ENCODE peak calls at places on chromosomes 11 and 22, in five cellular contexts. R is foreskin fibroblast, N is iris pigment epithelial cell, O is T-helper 2 cell, P is RPMI8226. L is an unnamed sample.
A peak's percentile ranks its signal among the peaks of the same experiment; 100 is the strongest.

GRCh38 chr22:19253143-19253542 is 38.4 kb downstream of the CLTCL1 start:
- DNase-seq in N (no peak), O (no peak), R (no peak), P (no peak), L (no peak)

GRCh38 chr11:101770648-101771047 is 144.2 kb upstream of the CEP126 start:
- DNase-seq in O (no peak), P (no peak), R (no peak), N (no peak), L (no peak)

GRCh38 chr22:22593964-22594656 is 35.0 kb upstream of the PRAME start:
- DNase-seq in N (peak; percentile 53), O (peak; percentile 16), P (peak; percentile 54), R (peak; percentile 40), L (peak; percentile 50)

GRCh38 chr11:47179655-47179991 is 2.9 kb upstream of the ARFGAP2 start:
- DNase-seq in P (peak; percentile 75), O (no peak), N (peak; percentile 52), R (no peak), L (no peak)

GRCh38 chr22:27982630-27983180 is 63.6 kb upstream of the PITPNB start:
- DNase-seq in O (no peak), R (no peak), N (no peak), P (no peak), L (no peak)

GRCh38 chr11:74237541-74237940 is 66.5 kb downstream of the PPME1 start:
- DNase-seq in O (no peak), N (peak; percentile 42), R (no peak), P (no peak), L (no peak)

GRCh38 chr11:64063741-64064140 is 28.0 kb downstream of the FLRT1 start:
- DNase-seq in N (no peak), R (no peak), P (no peak), O (no peak), L (no peak)

GRCh38 chr11:12817681-12818332 is 143.6 kb downstream of the TEAD1 start:
- DNase-seq in R (no peak), O (no peak), N (no peak), P (no peak), L (no peak)

GRCh38 chr11:5808500-5809121 is at the start of gene OR52N2:
- DNase-seq in R (peak; percentile 37), P (peak; percentile 64), O (peak; percentile 48), N (peak; percentile 59), L (peak; percentile 74)

GRCh38 chr11:117589024-117589423 is 208.0 kb downstream of the DSCAML1 start:
- DNase-seq in O (no peak), N (no peak), P (no peak), R (no peak), L (no peak)

GRCh38 chr22:21736948-21737347 is 1.4 kb upstream of the YPEL1 start:
- DNase-seq in O (no peak), R (no peak), N (no peak), P (no peak), L (no peak)

GRCh38 chr22:42685941-42686666 is 34.6 kb downstream of the A4GALT start:
- DNase-seq in O (no peak), R (peak; percentile 13), P (peak; percentile 77), N (no peak), L (no peak)

GRCh38 chr11:96567193-96567592 is 177.4 kb downstream of the JRKL start:
- DNase-seq in P (no peak), N (peak; percentile 1), R (no peak), O (no peak), L (no peak)

GRCh38 chr11:33376331-33377099 is 119.3 kb downstream of the HIPK3 start:
- DNase-seq in P (no peak), O (no peak), N (peak; percentile 30), R (peak; percentile 17), L (peak; percentile 17)

GRCh38 chr11:22465620-22466019 is 127.4 kb downstream of the SLC17A6 start:
- DNase-seq in O (no peak), R (no peak), P (no peak), N (no peak), L (no peak)

GRCh38 chr22:42670921-42671709 is 21.9 kb upstream of the CYB5R3 start:
- DNase-seq in O (no peak), P (no peak), N (peak; percentile 53), R (no peak), L (peak; percentile 26)

GRCh38 chr22:40819741-40820140 is 595 bp upstream of the SLC25A17 start:
- DNase-seq in O (no peak), P (peak; percentile 8), N (peak; percentile 44), R (peak; percentile 41), L (no peak)

GRCh38 chr11:67268036-67268683 is 1.9 kb downstream of the GRK2 start:
- DNase-seq in O (peak; percentile 46), P (no peak), N (no peak), R (no peak), L (no peak)

GRCh38 chr11:43992834-43993637 is 50.6 kb downstream of the C11orf96 start:
- DNase-seq in P (peak; percentile 76), R (no peak), N (peak; percentile 9), O (no peak), L (no peak)

GRCh38 chr11:36011574-36011973 is 67.7 kb downstream of the LDLRAD3 start:
- DNase-seq in R (no peak), O (no peak), N (no peak), P (no peak), L (no peak)

GRCh38 chr11:76244311-76245061 is 38.2 kb upstream of the WNT11 start:
- DNase-seq in O (no peak), R (no peak), P (no peak), N (no peak), L (no peak)

GRCh38 chr11:107293677-107294344 is 163.8 kb downstream of the CWF19L2 start:
- DNase-seq in R (no peak), P (no peak), N (no peak), O (no peak), L (no peak)

GRCh38 chr11:125322317-125322716 is 157.8 kb downstream of the PKNOX2 start:
- DNase-seq in O (no peak), R (no peak), N (no peak), P (no peak), L (no peak)

L was measured in memory B cell.